ENCODE peak calls at places on chromosome 1, in ten cellular contexts. K is GM13976; M is H9; S is upper lobe of right lung; L is brain microvascular endothelial cell; X is endodermal cell; Y is progenitor cell of endocrine pancreas; H is IMR-90; D is pancreas; O is CD4-positive, alpha-beta T cell. R is an unnamed sample.

GRCh38 chr1:196152086-196152485 is 456.2 kb downstream of the KCNT2 start:
- DNase-seq in K (no peak), H (no peak), S (no peak), O (no peak), X (no peak), L (no peak), Y (no peak), D (no peak), M (no peak), R (no peak)

GRCh38 chr1:27970401-27970800 is 10.6 kb downstream of the XKR8 start:
- DNase-seq in D (no peak), M (no peak), Y (no peak), S (no peak), X (no peak), K (no peak), H (peak; percentile 91), O (no peak), L (peak; percentile 78), R (no peak)

GRCh38 chr1:227919916-227920315 is 27.8 kb downstream of the WNT9A start:
- DNase-seq in H (no peak), X (peak; percentile 89), L (no peak), K (no peak), Y (no peak), M (peak; percentile 81), O (no peak), S (no peak), D (no peak), R (peak; percentile 54)

GRCh38 chr1:77031101-77031662 is 163.9 kb downstream of the ST6GALNAC5 start:
- DNase-seq in M (no peak), O (no peak), K (no peak), Y (no peak), X (no peak), S (no peak), L (peak; percentile 59), H (peak; percentile 73), D (no peak), R (no peak)

GRCh38 chr1:29439615-29440014 is 203.3 kb downstream of the PTPRU start:
- DNase-seq in Y (no peak), H (no peak), K (no peak), O (no peak), D (no peak), L (no peak), S (no peak), X (peak; percentile 22), M (peak; percentile 8), R (no peak)

GRCh38 chr1:150696590-150696989 is 364 bp downstream of the GOLPH3L start:
- DNase-seq in Y (no peak), D (no peak), O (no peak), H (no peak), X (no peak), M (no peak), S (no peak), K (no peak), L (no peak), R (no peak)

GRCh38 chr1:47179988-47180563 is 9.8 kb downstream of the PDZK1IP1 start:
- DNase-seq in M (no peak), X (no peak), K (no peak), O (no peak), D (no peak), S (peak; percentile 44), L (no peak), Y (no peak), H (no peak), R (no peak)

GRCh38 chr1:50424940-50425375 is 1.7 kb upstream of the DMRTA2 start:
- DNase-seq in Y (no peak), O (no peak), L (no peak), K (no peak), S (no peak), M (peak; percentile 48), X (peak; percentile 75), D (no peak), H (no peak), R (peak; percentile 20)

GRCh38 chr1:17765444-17766411 is 10.6 kb downstream of the ACTL8 start:
- DNase-seq in Y (no peak), K (no peak), D (no peak), H (peak; percentile 98), S (no peak), L (peak; percentile 93), X (no peak), M (no peak), O (no peak), R (no peak)

GRCh38 chr1:24122776-24123175 is 10.8 kb upstream of the MYOM3 start:
- DNase-seq in O (no peak), M (no peak), H (no peak), D (no peak), K (no peak), S (peak; percentile 53), L (no peak), X (no peak), Y (no peak), R (no peak)
- TF ChIP-seq CTCF in O (no peak), M (no peak), H (no peak), D (no peak), K (no peak), S (no peak), L (no peak), X (no peak), Y (no peak), R (no peak)

DNA sequence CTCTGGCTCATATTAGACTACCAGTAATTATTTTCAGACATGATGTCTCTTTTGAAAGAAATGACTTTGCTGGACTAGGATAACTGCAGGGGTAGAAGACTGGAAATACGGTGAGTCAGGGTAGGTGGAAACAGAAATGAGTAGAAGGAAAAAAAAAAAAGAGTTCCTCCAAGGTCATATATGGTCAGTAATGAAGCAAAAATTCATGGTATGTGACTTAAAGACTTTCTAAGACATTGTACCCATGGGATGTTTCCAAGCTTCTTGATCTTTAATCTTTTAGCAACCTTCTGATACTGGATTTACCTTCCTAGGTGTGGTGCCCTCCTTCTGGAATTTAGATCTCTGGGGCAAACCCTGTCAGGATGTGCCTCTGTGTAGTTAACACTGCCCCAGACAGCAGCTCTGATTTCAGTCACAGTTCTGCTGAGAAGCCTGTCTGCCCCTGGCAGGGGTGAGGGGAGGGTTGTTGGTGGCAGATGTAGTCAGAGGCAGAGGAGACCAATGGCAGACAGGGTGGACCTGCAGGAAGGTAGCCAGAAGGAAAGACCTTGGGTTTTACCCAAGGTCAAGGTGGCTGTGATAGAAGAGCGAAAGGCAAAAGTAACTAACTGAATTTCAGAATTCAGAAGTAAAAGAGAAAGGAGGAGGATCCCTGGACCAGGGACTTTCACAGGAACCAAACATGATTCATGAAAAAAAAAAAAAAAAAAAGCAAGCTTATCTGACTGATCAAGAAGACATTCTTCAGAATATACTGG is 44.1 kb upstream of the BCL10 start:
- DNase-seq in Y (no peak), M (no peak), D (no peak), S (no peak), O (no peak), X (no peak), L (no peak), H (peak; percentile 81), K (no peak), R (no peak)
- TF ChIP-seq CTCF in Y (no peak), M (no peak), D (no peak), S (no peak), O (no peak), X (no peak), L (no peak), H (no peak), K (no peak), R (no peak)

GRCh38 chr1:4700801-4701200 is 46.4 kb downstream of the AJAP1 start:
- DNase-seq in K (no peak), S (no peak), M (no peak), D (no peak), H (no peak), X (no peak), O (no peak), Y (no peak), L (no peak), R (no peak)
- TF ChIP-seq CTCF in K (no peak), S (no peak), M (no peak), D (no peak), H (no peak), X (no peak), O (no peak), Y (no peak), L (peak; percentile 31), R (no peak)

GRCh38 chr1:25030674-25031589 is 100.9 kb upstream of the RUNX3 start:
- DNase-seq in M (no peak), Y (no peak), X (no peak), O (peak; percentile 59), S (no peak), D (no peak), L (peak; percentile 43), H (peak; percentile 23), K (peak; percentile 78), R (no peak)
- TF ChIP-seq CTCF in M (no peak), Y (no peak), X (no peak), O (no peak), S (no peak), D (no peak), L (no peak), H (no peak), K (no peak), R (no peak)

GRCh38 chr1:160951443-160952128 is 3.0 kb downstream of the ITLN2 start:
- DNase-seq in K (peak; percentile 83), M (peak; percentile 76), H (peak; percentile 41), Y (peak; percentile 28), S (peak; percentile 78), O (peak; percentile 55), D (peak; percentile 74), X (peak; percentile 91), L (peak; percentile 51), R (peak; percentile 58)
- TF ChIP-seq CTCF in K (peak; percentile 79), M (peak; percentile 87), H (peak; percentile 61), Y (peak; percentile 83), S (peak; percentile 72), O (peak; percentile 68), D (peak; percentile 47), X (peak; percentile 93), L (peak; percentile 88), R (peak; percentile 65)

GRCh38 chr1:32201011-32201855 is 838 bp downstream of the CCDC28B start:
- DNase-seq in L (peak; percentile 42), H (peak; percentile 67), O (peak; percentile 80), S (peak; percentile 74), K (peak; percentile 86), Y (peak; percentile 38), M (peak; percentile 78), X (peak; percentile 88), D (peak; percentile 74), R (peak; percentile 65)
- TF ChIP-seq CTCF in L (peak; percentile 38), H (peak; percentile 18), O (no peak), S (peak; percentile 6), K (no peak), Y (peak; percentile 15), M (no peak), X (no peak), D (no peak), R (no peak)

R was measured in nephron progenitor cell.